ENCODE peak calls at places on chromosome 5, in nine cellular contexts. O, G, N, V, Z, U, C, T and Q are unnamed samples.

GRCh38 chr5:78747703-78748359 is 99.3 kb upstream of the LHFPL2 start:
- DNase-seq in U (no peak), Z (peak), N (no peak), G (no peak), O (no peak), T (no peak), V (no peak), C (no peak), Q (peak)

GRCh38 chr5:9059920-9060691 is 485.8 kb downstream of the SEMA5A start:
- DNase-seq in G (no peak), V (peak), N (no peak), C (no peak), Z (peak), O (peak), U (no peak), T (peak), Q (peak)

GRCh38 chr5:177440211-177440989 is 6.2 kb upstream of the PRR7 start:
- DNase-seq in G (no peak), V (no peak), N (no peak), C (peak), U (no peak), Z (no peak), O (no peak), T (no peak), Q (peak)

GRCh38 chr5:173615884-173616576 is 420 bp downstream of the BOD1 start:
- DNase-seq in O (peak), T (no peak), U (peak), Z (peak), V (peak), C (peak), G (peak), N (peak), Q (peak)

GRCh38 chr5:160479926-160480325 is 58.3 kb downstream of the PTTG1 start:
- DNase-seq in Z (peak), N (no peak), V (no peak), O (no peak), G (no peak), U (no peak), T (no peak), C (no peak), Q (peak)

GRCh38 chr5:90645024-90645610 is 86.5 kb downstream of the ADGRV1 start:
- DNase-seq in T (peak), V (no peak), Z (no peak), G (no peak), C (no peak), N (no peak), O (no peak), U (no peak), Q (no peak)

GRCh38 chr5:173235499-173236394 is 741 bp upstream of the NKX2-5 start:
- DNase-seq in U (peak), Z (no peak), N (no peak), T (no peak), O (no peak), C (no peak), V (no peak), G (no peak), Q (no peak)

GRCh38 chr5:112492291-112492690 is 73.2 kb upstream of the EPB41L4A start:
- DNase-seq in Z (peak), T (peak), G (no peak), C (no peak), O (no peak), U (peak), N (peak), V (no peak), Q (peak)

GRCh38 chr5:160548949-160549665 is 127.5 kb downstream of the PTTG1 start:
- DNase-seq in T (no peak), G (no peak), O (no peak), V (no peak), N (no peak), Z (peak), U (no peak), C (no peak), Q (peak)

GRCh38 chr5:152007556-152007955 is 82.9 kb upstream of the GLRA1 start:
- DNase-seq in Z (no peak), U (peak), V (no peak), T (no peak), C (no peak), O (no peak), N (no peak), G (no peak), Q (no peak)

GRCh38 chr5:23318166-23318565 is 189.2 kb upstream of the PRDM9 start:
- DNase-seq in N (no peak), O (no peak), V (no peak), Z (no peak), T (no peak), C (no peak), G (no peak), U (no peak), Q (no peak)

GRCh38 chr5:132050136-132050535 is 10.3 kb upstream of the IL3 start:
- DNase-seq in O (no peak), T (no peak), Z (no peak), G (peak), V (no peak), C (no peak), U (no peak), N (no peak), Q (no peak)

GRCh38 chr5:30808996-30809395 is 384.5 kb upstream of the CDH6 start:
- DNase-seq in T (no peak), U (peak), Z (peak), C (no peak), N (no peak), O (no peak), V (no peak), G (no peak), Q (no peak)

GRCh38 chr5:78662323-78662722 is 13.8 kb upstream of the LHFPL2 start:
- DNase-seq in V (no peak), N (no peak), O (no peak), U (no peak), G (no peak), C (no peak), Z (no peak), T (no peak), Q (no peak)

DNA sequence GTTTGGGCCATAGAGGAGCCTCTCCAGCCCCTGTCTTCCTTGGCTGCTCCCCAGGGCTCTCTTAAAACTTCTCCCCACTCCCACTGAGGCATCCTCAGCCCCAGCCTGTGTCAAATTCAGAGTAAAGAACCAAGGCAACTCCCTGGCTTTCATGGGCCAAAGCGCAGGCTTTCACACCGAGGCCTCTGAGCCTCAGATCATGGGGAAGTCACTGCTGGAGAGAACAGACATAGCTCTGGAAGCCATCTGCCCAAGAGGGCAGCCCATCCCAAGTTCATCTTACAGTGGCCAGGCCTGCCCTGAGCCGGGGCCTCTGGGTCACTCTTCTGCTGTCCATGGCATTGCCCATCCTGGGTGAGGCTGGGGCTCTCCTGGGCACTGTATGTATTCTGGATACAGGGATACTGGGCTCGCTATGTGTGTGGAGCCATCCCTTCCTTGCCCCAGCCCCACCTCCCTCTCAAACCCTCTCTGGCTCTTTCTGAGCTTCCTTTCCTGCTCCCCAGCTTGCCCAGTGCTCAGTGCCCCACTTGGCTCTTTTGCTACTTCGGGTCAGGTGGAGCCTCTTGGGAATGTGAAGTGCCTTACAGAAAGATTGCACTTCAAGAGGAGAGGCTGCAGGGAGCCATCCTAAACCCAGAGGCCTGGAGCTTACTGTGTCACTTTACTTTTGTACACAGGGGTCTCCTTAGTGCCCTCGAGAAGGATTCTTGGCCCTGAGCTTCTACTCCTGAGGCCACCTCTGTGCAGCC is 33.0 kb downstream of the TGFBI start:
- DNase-seq in Z (no peak), O (no peak), N (no peak), U (no peak), T (no peak), G (no peak), C (no peak), V (no peak), Q (no peak)
- H3K27ac ChIP-seq in Z (peak), O (no peak), N (no peak), U (no peak), T (no peak), G (no peak), C (no peak), V (no peak), Q (peak)

DNA sequence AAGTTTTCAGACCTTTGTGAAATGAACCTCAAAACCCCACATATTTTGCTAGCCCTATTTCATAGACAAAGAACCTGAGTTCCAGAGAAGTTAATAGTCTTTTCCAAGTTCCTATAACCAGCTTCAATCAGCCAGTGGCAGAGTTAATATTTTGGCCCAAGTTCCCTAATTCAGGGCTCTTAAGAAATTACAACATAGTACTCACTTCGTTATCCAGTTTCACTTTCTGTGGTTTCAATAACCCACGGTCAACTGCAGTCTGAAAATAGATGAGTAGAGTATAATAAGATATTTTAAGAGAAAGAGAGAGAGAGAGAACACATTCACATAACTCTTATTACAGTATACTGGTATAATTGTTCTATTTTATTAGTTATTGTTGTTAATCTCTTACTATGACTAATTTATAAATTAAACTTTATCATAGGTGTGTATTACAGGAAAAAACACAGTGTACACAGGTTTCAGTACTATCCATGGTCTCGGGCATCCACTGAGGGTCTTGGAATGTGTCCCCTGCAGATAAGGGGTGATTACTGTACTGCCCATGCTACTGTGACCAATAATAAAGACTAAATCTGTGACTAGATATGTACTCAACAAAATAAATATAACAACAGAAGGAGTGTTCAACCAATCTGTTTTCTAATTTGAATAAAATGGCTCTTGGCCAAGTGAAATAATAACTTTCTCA is 9.3 kb upstream of the MYOT start:
- DNase-seq in C (no peak), Z (peak), T (no peak), U (no peak), G (no peak), V (no peak), N (no peak), O (no peak), Q (no peak)
- H3K4me3 ChIP-seq in C (peak), Z (peak), T (no peak), U (no peak), G (peak), V (peak), N (no peak), O (peak), Q (peak)

GRCh38 chr5:179309383-179309670 is 35.9 kb downstream of the ADAMTS2 start:
- DNase-seq in U (no peak), N (no peak), V (no peak), Z (no peak), C (no peak), G (peak), T (no peak), O (no peak), Q (no peak)
- H3K27ac ChIP-seq in U (no peak), N (no peak), V (no peak), Z (no peak), C (no peak), G (no peak), T (no peak), O (no peak), Q (no peak)

DNA sequence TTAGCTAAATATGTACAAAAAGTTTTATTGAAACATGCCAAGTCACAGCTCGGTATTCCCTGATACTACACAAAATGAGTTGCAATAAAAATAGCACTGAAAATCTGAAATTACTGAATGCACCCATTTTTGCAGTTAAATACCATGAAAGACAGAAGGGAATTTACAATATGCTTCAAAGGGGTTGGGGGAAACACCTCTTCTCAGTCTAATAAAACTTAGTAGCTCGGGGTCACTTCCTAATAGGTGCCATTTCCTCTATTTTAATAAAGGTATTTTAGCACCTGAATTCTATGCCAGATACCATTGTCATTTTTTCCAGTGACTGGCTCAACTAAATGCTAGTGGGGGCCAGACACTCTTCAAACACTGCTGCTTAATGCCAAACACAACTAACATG is 204.1 kb upstream of the MEF2C start:
- DNase-seq in T (no peak), Z (no peak), C (no peak), G (no peak), U (no peak), O (no peak), N (no peak), V (no peak), Q (no peak)
- H3K4me3 ChIP-seq in T (no peak), Z (no peak), C (no peak), G (no peak), U (no peak), O (no peak), N (no peak), V (no peak), Q (no peak)

DNA sequence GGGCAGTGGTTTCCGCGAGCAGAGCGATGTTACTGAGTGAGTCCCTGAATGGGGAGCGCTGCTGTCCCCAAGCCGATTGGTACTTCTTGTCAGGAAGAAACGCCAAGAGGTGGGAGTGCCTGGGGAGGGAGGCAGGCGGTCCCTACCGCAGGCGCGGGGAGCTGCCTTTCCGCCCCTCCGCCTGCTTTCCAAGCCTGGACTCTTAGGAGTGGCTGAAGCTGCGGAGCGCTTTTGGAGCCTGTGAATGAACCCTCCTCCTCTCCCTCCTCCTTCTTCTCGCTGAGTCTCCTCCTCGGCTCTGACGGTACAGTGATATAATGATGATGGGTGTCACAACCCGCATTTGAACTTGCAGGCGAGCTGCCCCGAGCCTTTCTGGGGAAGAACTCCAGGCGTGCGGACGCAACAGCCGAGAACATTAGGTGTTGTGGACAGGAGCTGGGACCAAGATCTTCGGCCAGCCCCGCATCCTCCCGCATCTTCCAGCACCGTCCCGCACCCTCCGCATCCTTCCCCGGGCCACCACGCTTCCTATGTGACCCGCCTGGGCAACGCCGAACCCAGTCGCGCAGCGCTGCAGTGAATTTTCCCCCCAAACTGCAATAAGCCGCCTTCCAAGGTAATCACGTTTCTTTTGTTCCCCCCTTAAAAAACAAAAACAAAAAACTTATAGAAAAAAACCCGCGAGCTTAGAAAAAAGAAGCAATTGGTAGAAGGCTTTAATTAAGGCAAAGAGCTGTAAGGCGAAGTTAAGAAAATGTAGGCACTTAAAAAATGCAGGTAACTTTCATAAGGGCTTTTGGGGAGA is at the start of gene VCAN:
- DNase-seq in Z (peak), C (no peak), N (peak), G (peak), V (peak), T (no peak), O (peak), U (peak), Q (peak)
- H3K27ac ChIP-seq in Z (peak), C (no peak), N (no peak), G (peak), V (peak), T (peak), O (peak), U (peak), Q (peak)

DNA sequence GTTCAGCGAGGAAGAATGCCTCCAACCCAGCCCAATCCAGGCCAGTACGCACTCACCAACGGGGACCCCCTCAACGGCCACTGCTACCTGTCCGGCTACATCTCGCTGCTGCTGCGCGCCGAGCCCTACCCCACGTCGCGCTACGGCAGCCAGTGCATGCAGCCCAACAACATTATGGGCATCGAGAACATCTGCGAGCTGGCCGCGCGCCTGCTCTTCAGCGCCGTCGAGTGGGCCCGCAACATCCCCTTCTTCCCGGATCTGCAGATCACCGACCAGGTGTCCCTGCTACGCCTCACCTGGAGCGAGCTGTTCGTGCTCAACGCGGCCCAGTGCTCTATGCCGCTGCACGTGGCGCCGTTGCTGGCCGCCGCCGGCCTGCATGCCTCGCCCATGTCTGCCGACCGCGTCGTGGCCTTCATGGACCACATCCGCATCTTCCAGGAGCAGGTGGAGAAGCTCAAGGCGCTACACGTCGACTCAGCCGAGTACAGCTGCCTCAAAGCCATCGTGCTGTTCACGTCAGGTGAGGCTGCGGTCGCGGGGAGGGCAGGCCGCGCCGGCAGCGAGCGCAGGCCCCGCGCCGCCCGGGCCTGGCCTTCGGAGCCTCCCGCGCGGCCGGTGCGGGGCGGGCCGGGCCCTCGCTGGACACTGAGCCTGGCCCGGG is 5.0 kb downstream of the NR2F1 start:
- DNase-seq in C (no peak), G (no peak), V (no peak), O (no peak), U (peak), T (no peak), N (no peak), Z (no peak), Q (no peak)
- H3K4me3 ChIP-seq in C (no peak), G (no peak), V (no peak), O (no peak), U (peak), T (peak), N (no peak), Z (no peak), Q (no peak)

GRCh38 chr5:71783891-71784290 is 64.8 kb downstream of the CARTPT start:
- DNase-seq in Z (no peak), N (no peak), O (no peak), U (no peak), C (no peak), V (no peak), T (no peak), G (no peak), Q (no peak)
- H3K27ac ChIP-seq in Z (no peak), N (no peak), O (no peak), U (no peak), C (no peak), V (no peak), T (no peak), G (no peak), Q (no peak)

GRCh38 chr5:10550222-10550995 is 13.5 kb upstream of the ANKRD33B start:
- DNase-seq in U (no peak), N (no peak), T (no peak), G (no peak), C (no peak), Z (peak), V (no peak), O (no peak), Q (no peak)
- H3K4me3 ChIP-seq in U (no peak), N (no peak), T (no peak), G (no peak), C (no peak), Z (no peak), V (no peak), O (no peak), Q (no peak)